ENCODE peak calls at places on chromosomes 12 and 14, in six cellular contexts. One of them, this sample, is unnamed.
A peak's percentile ranks its signal among the peaks of the same experiment; 100 is the strongest.

GRCh38 chr14:44428239-44428924 is 78.7 kb downstream of the FSCB start:
- DNase-seq in A549: no peak
- DNase-seq in psoas muscle: no peak
- DNase-seq in GM06990: no peak
- DNase-seq in adrenal gland: no peak
- DNase-seq in fibroblast of lung: no peak
- DNase-seq in this sample: no peak

GRCh38 chr12:108896331-108896730 is 16.4 kb downstream of the DAO start:
- DNase-seq in adrenal gland: no peak
- DNase-seq in psoas muscle: no peak
- DNase-seq in A549: no peak
- DNase-seq in GM06990: no peak
- DNase-seq in fibroblast of lung: no peak
- DNase-seq in this sample: no peak

GRCh38 chr14:88904206-88904647 is 79.8 kb downstream of the TTC8 start:
- DNase-seq in A549: no peak
- DNase-seq in GM06990: no peak
- DNase-seq in fibroblast of lung: peak; percentile 5
- DNase-seq in adrenal gland: no peak
- DNase-seq in psoas muscle: no peak
- DNase-seq in this sample: no peak

GRCh38 chr12:28568083-28568482 is 377.8 kb downstream of the CCDC91 start:
- DNase-seq in A549: peak; percentile 6
- DNase-seq in fibroblast of lung: peak; percentile 94
- DNase-seq in psoas muscle: no peak
- DNase-seq in adrenal gland: no peak
- DNase-seq in GM06990: no peak
- DNase-seq in this sample: peak; percentile 98

GRCh38 chr14:65040666-65041433 is 54.2 kb downstream of the FNTB start:
- DNase-seq in psoas muscle: no peak
- DNase-seq in fibroblast of lung: no peak
- DNase-seq in A549: no peak
- DNase-seq in adrenal gland: no peak
- DNase-seq in GM06990: no peak
- DNase-seq in this sample: no peak

GRCh38 chr12:81245918-81246611 is 168.2 kb downstream of the ACSS3 start:
- DNase-seq in GM06990: no peak
- DNase-seq in fibroblast of lung: no peak
- DNase-seq in adrenal gland: no peak
- DNase-seq in A549: no peak
- DNase-seq in psoas muscle: no peak
- DNase-seq in this sample: no peak

GRCh38 chr14:75231320-75231719 is 47.3 kb upstream of the FOS start:
- DNase-seq in adrenal gland: no peak
- DNase-seq in A549: no peak
- DNase-seq in GM06990: no peak
- DNase-seq in psoas muscle: no peak
- DNase-seq in fibroblast of lung: no peak
- DNase-seq in this sample: no peak

GRCh38 chr14:90677484-90678045 is 138.7 kb downstream of the TTC7B start:
- DNase-seq in psoas muscle: no peak
- DNase-seq in fibroblast of lung: peak; percentile 79
- DNase-seq in A549: no peak
- DNase-seq in GM06990: no peak
- DNase-seq in adrenal gland: no peak
- DNase-seq in this sample: no peak

GRCh38 chr12:109721276-109721675 is 7.7 kb downstream of the FAM222A start:
- DNase-seq in adrenal gland: peak; percentile 89
- DNase-seq in A549: no peak
- DNase-seq in fibroblast of lung: no peak
- DNase-seq in psoas muscle: no peak
- DNase-seq in GM06990: no peak
- DNase-seq in this sample: no peak

GRCh38 chr14:72643317-72643801 is 250.5 kb downstream of the DPF3 start:
- DNase-seq in psoas muscle: peak; percentile 69
- DNase-seq in GM06990: no peak
- DNase-seq in A549: peak; percentile 67
- DNase-seq in fibroblast of lung: peak; percentile 100
- DNase-seq in adrenal gland: no peak
- DNase-seq in this sample: peak; percentile 71

GRCh38 chr12:95462081-95462480 is 11.9 kb upstream of the METAP2 start:
- DNase-seq in adrenal gland: no peak
- DNase-seq in A549: no peak
- DNase-seq in fibroblast of lung: no peak
- DNase-seq in psoas muscle: no peak
- DNase-seq in GM06990: no peak
- DNase-seq in this sample: no peak

GRCh38 chr12:14905269-14906004 is 19.8 kb upstream of the MGP start:
- DNase-seq in GM06990: no peak
- DNase-seq in adrenal gland: peak; percentile 44
- DNase-seq in A549: no peak
- DNase-seq in fibroblast of lung: peak; percentile 35
- DNase-seq in psoas muscle: no peak
- DNase-seq in this sample: no peak

GRCh38 chr12:62834971-62835547 is 99.9 kb downstream of the PPM1H start:
- DNase-seq in A549: no peak
- DNase-seq in GM06990: no peak
- DNase-seq in adrenal gland: no peak
- DNase-seq in fibroblast of lung: peak; percentile 69
- DNase-seq in psoas muscle: no peak
- DNase-seq in this sample: peak; percentile 56

GRCh38 chr12:546920-547845 is 87.4 kb downstream of the B4GALNT3 start:
- DNase-seq in adrenal gland: peak; percentile 76
- DNase-seq in A549: peak; percentile 78
- DNase-seq in fibroblast of lung: peak; percentile 27
- DNase-seq in GM06990: peak; percentile 68
- DNase-seq in psoas muscle: peak; percentile 83
- DNase-seq in this sample: no peak

GRCh38 chr12:6062427-6063378 is 61.8 kb downstream of the VWF start:
- DNase-seq in A549: peak; percentile 77
- DNase-seq in fibroblast of lung: peak; percentile 34
- DNase-seq in psoas muscle: no peak
- DNase-seq in GM06990: no peak
- DNase-seq in adrenal gland: peak; percentile 64
- DNase-seq in this sample: no peak

GRCh38 chr12:84166812-84167211 is 745.8 kb downstream of the SLC6A15 start:
- DNase-seq in adrenal gland: no peak
- DNase-seq in GM06990: no peak
- DNase-seq in psoas muscle: no peak
- DNase-seq in fibroblast of lung: no peak
- DNase-seq in A549: no peak
- DNase-seq in this sample: no peak

GRCh38 chr14:78767436-78767835 is 597.3 kb downstream of the NRXN3 start:
- DNase-seq in A549: no peak
- DNase-seq in psoas muscle: no peak
- DNase-seq in adrenal gland: no peak
- DNase-seq in fibroblast of lung: peak; percentile 46
- DNase-seq in GM06990: no peak
- DNase-seq in this sample: no peak

GRCh38 chr12:58750484-58750883 is 169.8 kb downstream of the LRIG3 start:
- DNase-seq in adrenal gland: no peak
- DNase-seq in psoas muscle: no peak
- DNase-seq in GM06990: no peak
- DNase-seq in A549: peak; percentile 6
- DNase-seq in fibroblast of lung: peak; percentile 96
- DNase-seq in this sample: no peak

GRCh38 chr12:101616027-101616494 is 21.3 kb downstream of the MYBPC1 start:
- DNase-seq in GM06990: no peak
- DNase-seq in psoas muscle: no peak
- DNase-seq in fibroblast of lung: no peak
- DNase-seq in A549: no peak
- DNase-seq in adrenal gland: no peak
- DNase-seq in this sample: peak; percentile 20

GRCh38 chr12:115500872-115501271 is 776.6 kb downstream of the MED13L start:
- DNase-seq in A549: no peak
- DNase-seq in adrenal gland: no peak
- DNase-seq in psoas muscle: no peak
- DNase-seq in fibroblast of lung: peak; percentile 5
- DNase-seq in GM06990: no peak
- DNase-seq in this sample: no peak

GRCh38 chr14:30005114-30005698 is 77.6 kb upstream of the PRKD1 start:
- DNase-seq in fibroblast of lung: peak; percentile 69
- DNase-seq in adrenal gland: peak; percentile 18
- DNase-seq in psoas muscle: no peak
- DNase-seq in GM06990: no peak
- DNase-seq in A549: peak; percentile 18
- DNase-seq in this sample: peak; percentile 12

GRCh38 chr12:67326637-67327036 is 57.5 kb downstream of the CAND1 start:
- DNase-seq in A549: no peak
- DNase-seq in fibroblast of lung: no peak
- DNase-seq in GM06990: no peak
- DNase-seq in psoas muscle: no peak
- DNase-seq in adrenal gland: no peak
- DNase-seq in this sample: no peak

GRCh38 chr12:104643921-104644669 is 187.3 kb downstream of the CHST11 start:
- DNase-seq in psoas muscle: no peak
- DNase-seq in A549: no peak
- DNase-seq in adrenal gland: no peak
- DNase-seq in GM06990: peak; percentile 63
- DNase-seq in fibroblast of lung: no peak
- DNase-seq in this sample: no peak
- H3K4me3 ChIP-seq in psoas muscle: no peak overlapping the region
- H3K4me3 ChIP-seq in A549: no peak overlapping the region
- H3K4me3 ChIP-seq in adrenal gland: no peak overlapping the region
- H3K4me3 ChIP-seq in GM06990: no peak overlapping the region
- H3K4me3 ChIP-seq in fibroblast of lung: no peak overlapping the region
- H3K4me3 ChIP-seq in this sample: no peak overlapping the region

DNA sequence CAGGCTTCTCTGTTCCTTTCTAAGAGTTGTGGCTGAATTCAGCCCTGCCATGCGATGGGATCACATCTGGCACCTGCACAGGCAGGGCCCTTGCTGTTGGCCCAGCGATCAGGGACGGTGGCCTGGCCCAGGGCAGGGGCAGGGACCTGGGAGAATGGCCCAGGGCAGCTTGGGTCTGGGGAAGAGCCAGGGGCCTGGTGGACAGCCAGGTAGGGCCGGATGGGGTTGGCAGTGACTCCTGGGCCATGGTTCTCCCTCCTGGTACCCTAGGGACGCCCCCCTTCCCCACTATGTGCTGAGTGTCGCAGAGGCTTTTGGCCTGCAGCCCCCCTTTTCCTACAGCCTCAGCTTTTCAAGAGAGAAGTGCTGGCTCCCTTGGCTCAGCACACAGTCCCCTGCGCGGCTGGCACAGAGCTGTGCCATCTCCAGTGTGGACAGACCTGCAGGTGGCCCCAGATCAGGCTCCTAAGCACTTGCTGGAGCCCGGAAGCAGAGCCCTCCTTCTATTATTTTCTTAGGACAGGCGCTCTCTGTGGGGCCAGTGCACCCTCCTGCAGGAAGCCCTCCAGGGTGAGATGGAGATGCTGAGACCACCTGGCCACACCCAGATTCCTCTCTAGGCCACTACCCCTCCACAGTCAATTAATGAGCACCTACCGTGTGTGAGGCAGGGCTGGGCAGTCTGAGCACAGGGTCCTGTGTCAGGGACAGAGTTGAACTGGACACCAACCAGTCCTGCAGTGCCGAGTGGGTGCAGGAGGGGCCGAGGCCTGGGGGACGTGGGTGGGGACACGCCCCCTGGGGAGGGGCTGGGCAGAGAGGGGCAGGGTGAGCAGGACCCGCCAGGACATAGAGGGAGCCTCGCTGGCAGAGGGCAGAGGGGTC is 267.6 kb downstream of the ADGRD1 start:
- DNase-seq in GM06990: no peak
- DNase-seq in A549: no peak
- DNase-seq in fibroblast of lung: no peak
- DNase-seq in adrenal gland: no peak
- DNase-seq in psoas muscle: no peak
- DNase-seq in this sample: no peak
- H3K4me3 ChIP-seq in GM06990: peak overlapping the region; percentile 20
- H3K4me3 ChIP-seq in A549: no peak overlapping the region
- H3K4me3 ChIP-seq in fibroblast of lung: no peak overlapping the region
- H3K4me3 ChIP-seq in adrenal gland: no peak overlapping the region
- H3K4me3 ChIP-seq in psoas muscle: no peak overlapping the region
- H3K4me3 ChIP-seq in this sample: no peak overlapping the region

DNA sequence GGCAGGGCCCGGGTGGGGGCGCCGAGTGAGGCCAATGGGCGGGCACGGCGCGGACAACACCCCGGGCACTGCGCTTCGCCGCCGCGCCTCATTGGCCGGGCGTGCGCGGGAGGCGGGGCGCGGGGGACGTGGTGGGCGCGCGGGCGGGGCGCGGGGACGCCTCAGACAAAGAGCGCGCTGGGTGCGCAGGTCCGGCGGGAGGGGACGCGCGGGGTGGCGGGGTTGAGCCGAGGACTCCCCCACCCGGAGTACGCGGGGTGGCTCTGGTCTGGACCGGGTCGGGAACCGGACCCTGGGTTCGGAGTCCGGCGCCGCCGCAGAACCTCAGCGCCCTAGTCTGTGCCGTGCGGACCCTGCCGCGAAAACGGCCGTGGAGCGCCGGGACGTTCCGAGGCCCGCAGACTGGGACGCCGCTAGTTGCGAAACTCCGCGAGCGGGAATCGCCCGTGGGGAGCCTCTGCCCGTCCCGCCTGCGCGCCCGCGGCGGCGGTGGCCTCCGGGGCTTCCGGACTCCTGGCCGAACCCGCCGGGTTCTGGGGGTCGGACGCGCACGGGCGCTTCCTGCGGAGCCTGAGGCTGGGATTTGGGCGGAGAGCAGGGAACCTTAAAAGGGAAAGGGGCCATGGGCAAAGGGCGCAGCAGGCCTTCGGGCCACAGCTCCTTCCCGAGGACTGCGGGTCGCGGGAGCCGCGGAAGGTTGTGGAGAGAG is 416 bp upstream of the SLC25A29 start:
- DNase-seq in psoas muscle: peak; percentile 94
- DNase-seq in fibroblast of lung: peak; percentile 83
- DNase-seq in adrenal gland: peak; percentile 92
- DNase-seq in A549: peak; percentile 87
- DNase-seq in GM06990: peak; percentile 90
- DNase-seq in this sample: peak; percentile 42
- H3K4me3 ChIP-seq in psoas muscle: peak overlapping the region; percentile 95
- H3K4me3 ChIP-seq in fibroblast of lung: peak overlapping the region; percentile 66
- H3K4me3 ChIP-seq in adrenal gland: peak overlapping the region; percentile 89
- H3K4me3 ChIP-seq in A549: peak overlapping the region; percentile 88
- H3K4me3 ChIP-seq in GM06990: peak overlapping the region; percentile 81
- H3K4me3 ChIP-seq in this sample: peak overlapping the region; percentile 73

DNA sequence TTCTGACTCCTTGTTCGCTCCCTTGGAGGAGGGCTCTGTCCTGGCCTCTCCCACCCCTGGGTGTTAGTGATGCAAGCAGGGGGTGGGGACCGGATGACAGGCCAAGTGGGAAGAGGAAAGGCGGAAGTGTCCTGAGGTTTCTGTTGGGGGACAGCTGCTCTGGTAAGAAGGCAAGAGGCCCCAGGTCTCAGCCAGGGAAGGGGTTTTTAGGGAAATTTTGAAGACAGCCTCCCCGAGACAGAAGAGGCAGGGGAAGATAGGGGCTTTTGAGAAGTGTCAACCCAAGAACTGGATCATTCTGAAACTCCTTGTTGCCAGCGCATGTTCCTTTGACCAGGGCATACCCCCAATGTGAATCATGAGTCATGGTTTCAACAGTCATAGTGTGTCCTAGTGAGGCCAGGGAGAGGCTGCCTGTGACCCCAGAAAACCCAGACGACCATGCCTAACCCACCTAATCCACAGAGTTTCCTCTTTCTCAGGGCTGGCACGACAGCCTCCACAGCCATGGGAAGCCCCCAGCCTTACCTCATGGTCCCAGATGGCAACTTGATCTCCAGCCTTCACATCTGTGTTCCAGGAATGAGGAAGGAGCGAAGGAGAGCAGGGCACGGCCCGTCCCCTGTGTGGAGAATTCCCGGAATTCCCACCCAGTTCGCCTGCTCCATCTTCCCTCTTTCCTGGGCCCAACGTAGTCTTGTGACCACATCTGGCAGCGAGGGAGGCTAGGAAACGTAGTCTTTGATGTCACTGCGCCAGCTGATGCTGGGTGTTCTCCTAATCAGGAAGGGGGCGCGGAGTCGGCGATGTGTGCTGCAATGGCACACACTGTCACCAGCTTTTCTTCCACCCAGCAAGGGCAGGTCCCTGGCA is 4.9 kb upstream of the GPR132 start:
- DNase-seq in fibroblast of lung: no peak
- DNase-seq in adrenal gland: peak; percentile 22
- DNase-seq in GM06990: peak; percentile 82
- DNase-seq in psoas muscle: peak; percentile 61
- DNase-seq in A549: no peak
- DNase-seq in this sample: no peak
- H3K4me3 ChIP-seq in fibroblast of lung: no peak overlapping the region
- H3K4me3 ChIP-seq in adrenal gland: no peak overlapping the region
- H3K4me3 ChIP-seq in GM06990: peak overlapping the region; percentile 53
- H3K4me3 ChIP-seq in psoas muscle: no peak overlapping the region
- H3K4me3 ChIP-seq in A549: no peak overlapping the region
- H3K4me3 ChIP-seq in this sample: no peak overlapping the region